ENCODE peak calls at places on chromosome 5, in seven cellular contexts. One of them, this sample, is unnamed.

GRCh38 chr5:161546463-161547301 is at the start of gene GABRB2:
- DNase-seq in ecto neural progenitor cell: peak; percentile 75
- DNase-seq in activated CD8-positive, alpha-beta memory T cell treated with anti-CD3 and anti-CD28 coated beads, Interleukin-2, amount 50 U/mL, for 4 hours: no peak
- DNase-seq in H9: peak; percentile 45
- DNase-seq in fibroblast of gingiva: no peak
- DNase-seq in stimulated activated CD4-positive, alpha-beta T cell treated with anti-CD3 and anti-CD28 coated beads, Interleukin-4, amount 100 ng/mL, for 48 hours: peak; percentile 7
- DNase-seq in PC-9: no peak
- DNase-seq in this sample: peak; percentile 46

GRCh38 chr5:32311404-32312193 is 1.1 kb downstream of the MTMR12 start:
- DNase-seq in ecto neural progenitor cell: no peak
- DNase-seq in activated CD8-positive, alpha-beta memory T cell treated with anti-CD3 and anti-CD28 coated beads, Interleukin-2, amount 50 U/mL, for 4 hours: no peak
- DNase-seq in H9: no peak
- DNase-seq in fibroblast of gingiva: peak; percentile 31
- DNase-seq in stimulated activated CD4-positive, alpha-beta T cell treated with anti-CD3 and anti-CD28 coated beads, Interleukin-4, amount 100 ng/mL, for 48 hours: no peak
- DNase-seq in PC-9: no peak
- DNase-seq in this sample: no peak

GRCh38 chr5:4563400-4563799 is 576.7 kb upstream of the ADAMTS16 start:
- DNase-seq in ecto neural progenitor cell: no peak
- DNase-seq in activated CD8-positive, alpha-beta memory T cell treated with anti-CD3 and anti-CD28 coated beads, Interleukin-2, amount 50 U/mL, for 4 hours: no peak
- DNase-seq in H9: peak; percentile 59
- DNase-seq in fibroblast of gingiva: no peak
- DNase-seq in stimulated activated CD4-positive, alpha-beta T cell treated with anti-CD3 and anti-CD28 coated beads, Interleukin-4, amount 100 ng/mL, for 48 hours: no peak
- DNase-seq in PC-9: no peak
- DNase-seq in this sample: no peak

GRCh38 chr5:65100846-65101678 is 332.3 kb downstream of the CWC27 start:
- DNase-seq in ecto neural progenitor cell: peak; percentile 69
- DNase-seq in activated CD8-positive, alpha-beta memory T cell treated with anti-CD3 and anti-CD28 coated beads, Interleukin-2, amount 50 U/mL, for 4 hours: peak; percentile 16
- DNase-seq in H9: peak; percentile 87
- DNase-seq in fibroblast of gingiva: peak; percentile 84
- DNase-seq in stimulated activated CD4-positive, alpha-beta T cell treated with anti-CD3 and anti-CD28 coated beads, Interleukin-4, amount 100 ng/mL, for 48 hours: no peak
- DNase-seq in PC-9: peak; percentile 37
- DNase-seq in this sample: peak; percentile 78

GRCh38 chr5:59956130-59956773 is 62.7 kb upstream of the PDE4D start:
- DNase-seq in ecto neural progenitor cell: no peak
- DNase-seq in activated CD8-positive, alpha-beta memory T cell treated with anti-CD3 and anti-CD28 coated beads, Interleukin-2, amount 50 U/mL, for 4 hours: no peak
- DNase-seq in H9: no peak
- DNase-seq in fibroblast of gingiva: peak; percentile 29
- DNase-seq in stimulated activated CD4-positive, alpha-beta T cell treated with anti-CD3 and anti-CD28 coated beads, Interleukin-4, amount 100 ng/mL, for 48 hours: no peak
- DNase-seq in PC-9: no peak
- DNase-seq in this sample: no peak

GRCh38 chr5:133412661-133413060 is 199.7 kb downstream of the FSTL4 start:
- DNase-seq in ecto neural progenitor cell: no peak
- DNase-seq in activated CD8-positive, alpha-beta memory T cell treated with anti-CD3 and anti-CD28 coated beads, Interleukin-2, amount 50 U/mL, for 4 hours: no peak
- DNase-seq in H9: no peak
- DNase-seq in fibroblast of gingiva: no peak
- DNase-seq in stimulated activated CD4-positive, alpha-beta T cell treated with anti-CD3 and anti-CD28 coated beads, Interleukin-4, amount 100 ng/mL, for 48 hours: no peak
- DNase-seq in PC-9: peak; percentile 37
- DNase-seq in this sample: no peak

GRCh38 chr5:142922223-142922952 is 152.2 kb downstream of the ARHGAP26 start:
- DNase-seq in ecto neural progenitor cell: no peak
- DNase-seq in activated CD8-positive, alpha-beta memory T cell treated with anti-CD3 and anti-CD28 coated beads, Interleukin-2, amount 50 U/mL, for 4 hours: no peak
- DNase-seq in H9: no peak
- DNase-seq in fibroblast of gingiva: peak; percentile 39
- DNase-seq in stimulated activated CD4-positive, alpha-beta T cell treated with anti-CD3 and anti-CD28 coated beads, Interleukin-4, amount 100 ng/mL, for 48 hours: no peak
- DNase-seq in PC-9: peak; percentile 67
- DNase-seq in this sample: no peak

GRCh38 chr5:113321266-113321665 is 113.5 kb downstream of the TSSK1B start:
- DNase-seq in ecto neural progenitor cell: no peak
- DNase-seq in activated CD8-positive, alpha-beta memory T cell treated with anti-CD3 and anti-CD28 coated beads, Interleukin-2, amount 50 U/mL, for 4 hours: no peak
- DNase-seq in H9: no peak
- DNase-seq in fibroblast of gingiva: no peak
- DNase-seq in stimulated activated CD4-positive, alpha-beta T cell treated with anti-CD3 and anti-CD28 coated beads, Interleukin-4, amount 100 ng/mL, for 48 hours: no peak
- DNase-seq in PC-9: no peak
- DNase-seq in this sample: no peak

GRCh38 chr5:175202461-175203065 is 241.4 kb downstream of the DRD1 start:
- DNase-seq in ecto neural progenitor cell: no peak
- DNase-seq in activated CD8-positive, alpha-beta memory T cell treated with anti-CD3 and anti-CD28 coated beads, Interleukin-2, amount 50 U/mL, for 4 hours: no peak
- DNase-seq in H9: no peak
- DNase-seq in fibroblast of gingiva: no peak
- DNase-seq in stimulated activated CD4-positive, alpha-beta T cell treated with anti-CD3 and anti-CD28 coated beads, Interleukin-4, amount 100 ng/mL, for 48 hours: no peak
- DNase-seq in PC-9: peak; percentile 41
- DNase-seq in this sample: no peak

GRCh38 chr5:82390088-82390487 is 111.9 kb upstream of the RPS23 start:
- DNase-seq in ecto neural progenitor cell: no peak
- DNase-seq in activated CD8-positive, alpha-beta memory T cell treated with anti-CD3 and anti-CD28 coated beads, Interleukin-2, amount 50 U/mL, for 4 hours: no peak
- DNase-seq in H9: no peak
- DNase-seq in fibroblast of gingiva: no peak
- DNase-seq in stimulated activated CD4-positive, alpha-beta T cell treated with anti-CD3 and anti-CD28 coated beads, Interleukin-4, amount 100 ng/mL, for 48 hours: no peak
- DNase-seq in PC-9: no peak
- DNase-seq in this sample: no peak

This sample was measured in HuH-7.